ENCODE peak calls at places on chromosomes 2 and 18, in seven cellular contexts. P is kidney tubule cell; H is Calu3; J is mucosa of descending colon; N is endothelial cell of umbilical vein; A is tibial artery; O is activated CD4-positive, CD25-positive, alpha-beta regulatory T cell. I is an unnamed sample.

GRCh38 chr2:39513641-39514094 is 76.6 kb upstream of the MAP4K3 start:
- DNase-seq in P (peak; percentile 96), H (peak; percentile 69), J (no peak), N (peak; percentile 98), A (peak; percentile 71), O (no peak), I (peak; percentile 89)

GRCh38 chr2:39223909-39224308 is 19.9 kb downstream of the CDKL4 start:
- DNase-seq in P (no peak), H (no peak), J (no peak), N (no peak), A (no peak), O (no peak), I (no peak)

GRCh38 chr2:238174291-238174690 is 15.5 kb downstream of the ERFE start:
- DNase-seq in P (no peak), H (no peak), J (no peak), N (no peak), A (no peak), O (no peak), I (no peak)

GRCh38 chr2:10520154-10520553 is 72.0 kb upstream of the ODC1 start:
- DNase-seq in P (no peak), H (no peak), J (no peak), N (no peak), A (peak; percentile 34), O (no peak), I (no peak)

GRCh38 chr18:43978174-43978573 is 700.9 kb upstream of the SYT4 start:
- DNase-seq in P (no peak), H (no peak), J (no peak), N (no peak), A (no peak), O (no peak), I (no peak)

GRCh38 chr2:241632478-241633325 is 4.3 kb downstream of the THAP4 start:
- DNase-seq in P (no peak), H (no peak), J (no peak), N (no peak), A (no peak), O (no peak), I (no peak)

GRCh38 chr2:36734304-36734703 is 37.8 kb downstream of the VIT start:
- DNase-seq in P (no peak), H (no peak), J (no peak), N (no peak), A (no peak), O (no peak), I (no peak)

GRCh38 chr18:22560283-22560627 is 142.5 kb upstream of the CTAGE1 start:
- DNase-seq in P (no peak), H (no peak), J (no peak), N (peak; percentile 71), A (no peak), O (no peak), I (no peak)

GRCh38 chr2:114139542-114139941 is 249.7 kb downstream of the ACTR3 start:
- DNase-seq in P (no peak), H (no peak), J (no peak), N (no peak), A (no peak), O (no peak), I (no peak)

GRCh38 chr2:160270571-160271113 is 70.6 kb upstream of the ITGB6 start:
- DNase-seq in P (no peak), H (peak; percentile 80), J (peak; percentile 26), N (peak; percentile 44), A (no peak), O (no peak), I (no peak)

GRCh38 chr2:134760385-134760784 is 41.6 kb upstream of the TMEM163 start:
- DNase-seq in P (no peak), H (no peak), J (no peak), N (no peak), A (no peak), O (no peak), I (no peak)

GRCh38 chr2:179106342-179107178 is 56.6 kb upstream of the CCDC141 start:
- DNase-seq in P (peak; percentile 96), H (peak; percentile 70), J (no peak), N (peak; percentile 99), A (no peak), O (no peak), I (peak; percentile 21)

GRCh38 chr18:47549141-47549540 is 297.7 kb upstream of the SKOR2 start:
- DNase-seq in P (no peak), H (no peak), J (no peak), N (no peak), A (no peak), O (no peak), I (no peak)

GRCh38 chr18:36441872-36442271 is 144.4 kb downstream of the FHOD3 start:
- DNase-seq in P (peak; percentile 87), H (no peak), J (no peak), N (peak; percentile 34), A (no peak), O (no peak), I (no peak)

I was measured in activated naive CD4-positive, alpha-beta T cell treated with anti-CD3 and anti-CD28 coated beads for 36 hours.